ENCODE peak calls at places on chromosomes 6 and 20, in eight cellular contexts. C is SK-N-SH, N is ovary, A is transverse colon, I is stomach, P is K562, S is GM12878, X is H1. U is an unnamed sample. For H3K27me3 and H3K4me1, the result is how much of the 10 kb centered on the place peaks cover.

GRCh38 chr6:149089508-149089907 is 228.0 kb upstream of the TAB2 start:
- DNase-seq in C (no peak), N (no peak), A (no peak), I (no peak), P (no peak), S (no peak), X (no peak), U (no peak)

GRCh38 chr20:11011653-11012052 is 337.9 kb upstream of the JAG1 start:
- DNase-seq in C (no peak), N (no peak), A (no peak), I (no peak), P (no peak), S (no peak), X (no peak), U (no peak)

GRCh38 chr6:17178754-17179153 is 76.9 kb downstream of the STMND1 start:
- DNase-seq in C (peak), N (no peak), A (no peak), I (no peak), P (no peak), S (no peak), X (no peak), U (no peak)

GRCh38 chr20:31934968-31935764 is 16.7 kb downstream of the PDRG1 start:
- DNase-seq in C (peak), N (no peak), A (no peak), I (no peak), P (no peak), S (no peak), X (peak), U (no peak)

GRCh38 chr6:5425267-5425666 is 164.0 kb downstream of the FARS2 start:
- DNase-seq in C (no peak), N (no peak), A (no peak), I (no peak), P (no peak), S (no peak), X (no peak), U (no peak)

GRCh38 chr20:50915424-50915823 is 15.8 kb downstream of the ADNP start:
- DNase-seq in C (peak), N (no peak), A (no peak), I (no peak), P (no peak), S (no peak), X (no peak), U (no peak)

GRCh38 chr6:2505624-2506023 is 245.1 kb downstream of the MYLK4 start:
- DNase-seq in C (peak), N (no peak), A (no peak), I (no peak), P (peak), S (no peak), X (peak), U (peak)

GRCh38 chr20:41436679-41437078 is 70.1 kb upstream of the EMILIN3 start:
- DNase-seq in C (no peak), N (no peak), A (no peak), I (no peak), P (no peak), S (no peak), X (no peak), U (no peak)

GRCh38 chr20:32823078-32823477 is 3.3 kb downstream of the MAPRE1 start:
- DNase-seq in C (no peak), N (no peak), A (no peak), I (no peak), P (no peak), S (no peak), X (no peak), U (no peak)

GRCh38 chr6:42708096-42708495 is 14.3 kb downstream of the PRPH2 start:
- DNase-seq in C (no peak), N (no peak), A (no peak), I (no peak), P (no peak), S (no peak), X (no peak), U (no peak)

GRCh38 chr20:4136967-4137334 is 121.6 kb upstream of the RNF24 start:
- DNase-seq in C (no peak), N (no peak), A (no peak), I (no peak), P (no peak), S (no peak), X (no peak), U (no peak)

GRCh38 chr20:63896136-63896890 is 1.4 kb downstream of the DNAJC5 start:
- DNase-seq in C (no peak), N (peak), A (peak), I (peak), P (no peak), S (no peak), X (no peak), U (peak)

GRCh38 chr6:35728663-35729348 is 8.0 kb upstream of the ARMC12 start:
- DNase-seq in C (peak), N (peak), A (peak), I (peak), P (peak), S (no peak), X (no peak), U (peak)

GRCh38 chr20:47445291-47445690 is 56.4 kb upstream of the NCOA3 start:
- DNase-seq in C (no peak), N (no peak), A (no peak), I (no peak), P (no peak), S (no peak), X (no peak), U (no peak)

GRCh38 chr6:15690451-15690961 is 27.7 kb upstream of the DTNBP1 start:
- DNase-seq in C (no peak), N (no peak), A (no peak), I (no peak), P (no peak), S (no peak), X (no peak), U (no peak)

GRCh38 chr6:108574457-108575149 is 13.9 kb downstream of the FOXO3 start:
- DNase-seq in C (peak), N (no peak), A (no peak), I (no peak), P (no peak), S (no peak), X (no peak), U (no peak)

GRCh38 chr6:1131285-1132079 is 180.4 kb upstream of the FOXQ1 start:
- DNase-seq in C (no peak), N (no peak), A (no peak), I (no peak), P (no peak), S (no peak), X (no peak), U (no peak)

GRCh38 chr6:117837268-117837667 is 69.8 kb upstream of the SLC35F1 start:
- DNase-seq in C (no peak), N (no peak), A (no peak), I (no peak), P (no peak), S (no peak), X (no peak), U (no peak)

GRCh38 chr20:11891081-11891826 is 26.4 kb upstream of the BTBD3 start:
- DNase-seq in C (peak), N (peak), A (peak), I (peak), P (peak), S (no peak), X (peak), U (peak)

GRCh38 chr6:45226081-45226480 is 102.0 kb upstream of the RUNX2 start:
- DNase-seq in C (no peak), N (no peak), A (no peak), I (no peak), P (no peak), S (no peak), X (no peak), U (no peak)

GRCh38 chr6:56875961-56876360 is 78.9 kb upstream of the BEND6 start:
- DNase-seq in C (no peak), N (no peak), A (peak), I (no peak), P (no peak), S (no peak), X (no peak), U (no peak)

GRCh38 chr6:131628726-131629125 is 684 bp upstream of the MED23 start:
- DNase-seq in C (no peak), N (no peak), A (no peak), I (no peak), P (no peak), S (no peak), X (no peak), U (no peak)
- TF ChIP-seq EP300 in C (no peak), N (no peak), A (no peak), I (no peak), P (no peak), S (no peak), X (no peak), U (no peak)

DNA sequence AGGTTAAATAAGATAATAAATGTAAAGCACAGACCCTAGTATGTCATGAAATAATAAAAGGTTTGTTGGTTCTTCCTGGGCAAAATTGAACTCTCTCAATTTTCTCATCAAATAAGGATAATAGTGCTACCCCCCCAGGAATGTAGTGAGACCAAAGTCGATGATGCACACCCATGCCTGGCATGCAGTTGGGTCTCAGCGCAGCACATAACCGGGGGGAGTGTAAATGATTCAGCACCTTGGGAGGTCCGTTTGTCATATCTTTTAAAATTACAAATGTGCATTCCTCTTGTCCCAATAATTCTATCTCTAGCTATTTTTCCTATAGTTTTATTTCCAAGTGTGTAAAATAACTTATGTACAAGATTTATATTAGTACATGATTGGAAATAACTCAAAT is 31.3 kb upstream of the CCDC167 start:
- DNase-seq in C (no peak), N (no peak), A (no peak), I (no peak), P (no peak), S (no peak), X (no peak), U (no peak)
- H3K27me3 ChIP-seq in C (under half), N (under half), A (half or more), I (under half), P (half or more), S (under half), X (under half), U (under half)

GRCh38 chr20:1371235-1371782 is 21.5 kb downstream of the FKBP1A start:
- DNase-seq in C (no peak), N (peak), A (no peak), I (no peak), P (no peak), S (no peak), X (no peak), U (no peak)
- H3K4me1 ChIP-seq in C (under half), N (under half), A (under half), I (half or more), P (under half), S (under half), X (under half), U (under half)

GRCh38 chr20:2088904-2089303 is 12.7 kb upstream of the STK35 start:
- DNase-seq in C (no peak), N (no peak), A (no peak), I (no peak), P (no peak), S (no peak), X (no peak), U (no peak)
- TF ChIP-seq EP300 in C (no peak), N (no peak), A (no peak), I (no peak), P (no peak), S (no peak), X (no peak), U (no peak)

DNA sequence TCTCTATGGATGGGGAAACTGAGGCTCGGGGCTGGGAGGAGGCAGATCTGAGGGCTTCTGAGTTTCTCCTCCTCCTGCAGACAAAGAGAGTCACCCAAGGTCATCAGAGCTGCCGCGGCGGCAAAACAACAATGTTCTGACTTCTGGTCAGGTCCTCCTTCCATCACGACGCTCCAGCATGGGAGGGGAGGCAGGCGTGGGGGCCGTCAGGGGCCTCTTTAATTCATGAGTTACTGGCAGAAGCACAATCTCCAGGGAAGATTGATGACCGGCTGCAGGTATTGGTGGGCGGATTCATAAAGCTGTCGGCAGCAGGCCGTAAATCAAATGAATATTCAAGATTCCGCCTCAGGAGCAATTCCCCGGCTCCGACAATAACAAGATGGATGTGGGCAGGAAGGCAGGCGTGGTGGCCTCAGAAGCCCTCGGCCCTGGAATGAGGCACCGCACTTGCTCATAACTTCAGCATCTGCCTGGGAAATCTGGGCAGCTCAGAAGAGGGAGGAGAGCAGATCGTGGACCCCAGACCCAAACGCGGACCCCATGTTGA is 19.1 kb downstream of the PCK1 start:
- DNase-seq in C (no peak), N (no peak), A (no peak), I (no peak), P (no peak), S (no peak), X (no peak), U (no peak)
- H3K27me3 ChIP-seq in C (under half), N (under half), A (under half), I (under half), P (half or more), S (under half), X (under half), U (under half)

U was measured in upper lobe of left lung.